ENCODE peak calls at places on chromosomes 6 and 20, in eight cellular contexts. A is stomach, C is fibroblast of lung, T is heart left ventricle, G is heart right ventricle, V is aorta, Q is foreskin keratinocyte, L is right atrium auricular region. X is an unnamed sample.

GRCh38 chr6:121810346-121811032 is 375.0 kb downstream of the GJA1 start:
- DNase-seq in A (no peak), T (no peak), V (no peak), C (no peak), G (no peak), Q (no peak), L (no peak), X (no peak)

GRCh38 chr6:135087403-135087802 is 32.8 kb upstream of the HBS1L start:
- DNase-seq in L (no peak), C (no peak), V (no peak), G (no peak), A (no peak), T (no peak), Q (no peak), X (no peak)

GRCh38 chr6:154382707-154383106 is 26.1 kb upstream of the IPCEF1 start:
- DNase-seq in G (no peak), V (no peak), L (no peak), Q (no peak), A (peak; percentile 44), T (no peak), C (peak; percentile 81), X (no peak)

GRCh38 chr6:88679841-88680240 is 283.6 kb downstream of the RNGTT start:
- DNase-seq in A (no peak), G (no peak), Q (no peak), T (no peak), C (no peak), L (no peak), V (no peak), X (no peak)

GRCh38 chr6:105310371-105310770 is 92.5 kb downstream of the PREP start:
- DNase-seq in G (no peak), T (no peak), L (no peak), Q (no peak), A (no peak), V (no peak), C (no peak), X (no peak)

GRCh38 chr6:17269840-17270239 is 11.3 kb upstream of the RBM24 start:
- DNase-seq in V (no peak), C (peak; percentile 89), A (no peak), L (no peak), G (no peak), Q (no peak), T (no peak), X (no peak)

GRCh38 chr20:7770578-7770977 is 169.7 kb downstream of the HAO1 start:
- DNase-seq in Q (peak; percentile 19), L (no peak), C (peak; percentile 30), A (no peak), V (no peak), T (peak; percentile 22), G (peak; percentile 29), X (no peak)

GRCh38 chr20:7078804-7079203 is 311.3 kb downstream of the BMP2 start:
- DNase-seq in C (no peak), L (no peak), A (no peak), V (no peak), Q (no peak), T (no peak), G (no peak), X (no peak)

GRCh38 chr6:56909115-56909907 is 45.6 kb upstream of the BEND6 start:
- DNase-seq in Q (no peak), C (peak; percentile 77), L (no peak), A (no peak), T (no peak), G (no peak), V (no peak), X (peak; percentile 83)

GRCh38 chr20:1392693-1393506 is at the start of gene FKBP1A:
- DNase-seq in Q (peak; percentile 71), V (peak; percentile 97), A (peak; percentile 95), L (peak; percentile 90), T (peak; percentile 92), C (peak; percentile 85), G (peak; percentile 90), X (no peak)

GRCh38 chr20:1392443-1392692 is 486 bp downstream of the FKBP1A start:
- DNase-seq in T (no peak), L (no peak), A (no peak), C (no peak), V (peak; percentile 78), G (no peak), Q (no peak), X (no peak)

GRCh38 chr20:1390552-1391403 is 2.1 kb downstream of the FKBP1A start:
- DNase-seq in G (no peak), V (no peak), L (no peak), Q (no peak), T (no peak), C (no peak), A (no peak), X (no peak)

GRCh38 chr20:1391640-1392442 is 1.0 kb downstream of the FKBP1A start:
- DNase-seq in Q (no peak), A (no peak), V (no peak), G (no peak), L (no peak), C (peak; percentile 48), T (no peak), X (no peak)

GRCh38 chr20:1393507-1393882 is 641 bp upstream of the FKBP1A start:
- DNase-seq in T (no peak), V (no peak), L (no peak), C (no peak), G (no peak), Q (no peak), A (no peak), X (no peak)
- H3K27ac ChIP-seq in T (peak overlapping the region; percentile 88), V (peak overlapping the region; percentile 78), L (peak overlapping the region; percentile 88), C (peak overlapping the region; percentile 79), G (peak overlapping the region; percentile 92), Q (no peak overlapping the region), A (no peak overlapping the region), X (peak overlapping the region; percentile 67)

GRCh38 chr6:166563805-166564204 is 22.7 kb downstream of the RAMACL start:
- DNase-seq in Q (no peak), G (no peak), C (no peak), T (no peak), A (no peak), L (no peak), V (no peak), X (no peak)

GRCh38 chr6:166565084-166565651 is 21.3 kb downstream of the RAMACL start:
- DNase-seq in C (no peak), L (peak; percentile 70), V (peak; percentile 9), T (no peak), A (no peak), Q (no peak), G (peak; percentile 35), X (no peak)

GRCh38 chr6:166562726-166563125 is 23.8 kb downstream of the RAMACL start:
- DNase-seq in L (no peak), V (no peak), A (no peak), G (no peak), C (no peak), T (no peak), Q (no peak), X (no peak)

GRCh38 chr6:166561766-166562165 is 24.7 kb downstream of the RAMACL start:
- DNase-seq in T (no peak), L (no peak), C (no peak), V (no peak), Q (no peak), G (no peak), A (no peak), X (no peak)

DNA sequence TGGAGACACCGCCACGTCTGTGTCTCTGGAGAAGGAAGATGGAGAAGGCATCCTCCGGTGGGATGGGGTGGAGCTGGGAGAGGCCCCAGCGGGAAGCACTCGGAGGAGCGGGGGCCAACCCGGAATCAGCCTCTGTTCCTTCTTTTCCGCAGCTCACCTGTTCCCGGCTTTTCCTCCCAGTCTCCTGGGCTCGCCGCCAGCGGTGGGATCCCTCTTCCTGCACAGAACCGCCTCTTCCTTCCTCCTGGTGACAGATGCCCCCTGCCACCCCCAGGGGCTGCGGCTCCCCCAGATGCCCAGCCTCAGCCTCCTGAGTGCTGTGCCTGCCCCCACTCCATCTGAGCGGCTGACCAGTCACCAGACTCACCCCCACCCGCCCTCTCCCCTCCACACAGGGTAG is 23.3 kb downstream of the RAMACL start:
- DNase-seq in V (peak; percentile 73), L (no peak), G (no peak), Q (no peak), C (no peak), T (no peak), A (no peak), X (no peak)
- H3K27ac ChIP-seq in V (no peak overlapping the region), L (no peak overlapping the region), G (no peak overlapping the region), Q (no peak overlapping the region), C (no peak overlapping the region), T (peak overlapping the region; percentile 30), A (no peak overlapping the region), X (no peak overlapping the region)

GRCh38 chr6:28281288-28282064 is at the start of gene PGBD1:
- DNase-seq in C (peak; percentile 78), G (peak; percentile 72), Q (peak; percentile 100), A (peak; percentile 72), L (peak; percentile 70), T (peak; percentile 83), V (peak; percentile 93), X (no peak)
- H3K27ac ChIP-seq in C (peak within 1 kb of the TSS; percentile 58), G (peak within 1 kb of the TSS; percentile 34), Q (no peak within 1 kb of the TSS), A (no peak within 1 kb of the TSS), L (peak within 1 kb of the TSS; percentile 32), T (peak within 1 kb of the TSS; percentile 74), V (no peak within 1 kb of the TSS), X (peak within 1 kb of the TSS; percentile 5)

GRCh38 chr20:47233333-47234188 is 122.9 kb downstream of the ZMYND8 start:
- DNase-seq in T (no peak), Q (no peak), C (peak; percentile 78), A (no peak), V (no peak), L (no peak), G (no peak), X (no peak)

GRCh38 chr20:47237715-47238114 is 118.8 kb downstream of the ZMYND8 start:
- DNase-seq in V (no peak), C (no peak), A (no peak), T (no peak), Q (no peak), L (no peak), G (no peak), X (no peak)

GRCh38 chr20:47236639-47236900 is 119.9 kb downstream of the ZMYND8 start:
- DNase-seq in Q (no peak), G (no peak), A (no peak), L (no peak), V (no peak), T (no peak), C (no peak), X (no peak)

GRCh38 chr20:47235111-47235510 is 121.4 kb downstream of the ZMYND8 start:
- DNase-seq in G (no peak), A (no peak), T (no peak), C (no peak), V (no peak), Q (no peak), L (no peak), X (no peak)

DNA sequence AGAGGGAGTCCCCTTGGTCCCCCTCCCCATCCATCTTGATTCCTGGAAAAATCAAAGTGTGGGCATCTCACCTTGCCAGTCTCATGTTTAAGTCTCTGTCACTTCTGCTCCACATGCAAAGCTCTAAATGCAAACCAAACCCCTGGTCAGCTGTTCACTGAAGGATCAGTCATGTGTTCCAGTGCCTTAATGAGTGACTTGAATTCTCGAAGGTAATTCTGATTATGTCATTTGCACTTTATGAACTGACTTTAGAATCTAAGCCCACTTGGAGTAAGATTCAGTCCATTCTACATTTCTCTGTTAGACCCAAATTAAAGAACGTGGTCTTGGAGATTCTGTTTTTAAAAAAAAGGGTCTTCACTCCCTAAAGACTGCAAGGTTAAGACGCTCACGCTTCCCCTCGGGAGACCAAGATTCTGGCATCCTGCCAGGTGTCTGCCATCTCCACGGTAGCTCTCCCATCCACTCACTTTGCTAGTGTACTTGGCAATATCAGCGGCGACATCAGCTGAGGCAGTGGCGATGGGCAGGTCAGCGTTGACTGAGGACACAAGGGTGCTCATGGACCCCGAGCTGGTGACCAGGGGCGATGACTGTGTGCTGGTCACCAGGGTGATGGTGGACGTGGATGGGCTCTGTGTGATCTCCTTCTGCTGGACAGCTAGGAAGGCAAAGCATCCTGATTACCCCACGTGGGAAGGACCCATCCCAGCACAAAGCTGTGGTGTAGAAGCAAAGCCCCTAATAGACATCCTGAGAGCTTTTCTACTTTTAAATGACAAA is 120.5 kb downstream of the ZMYND8 start:
- DNase-seq in L (no peak), G (no peak), Q (no peak), A (no peak), C (no peak), T (no peak), V (no peak), X (no peak)
- H3K27ac ChIP-seq in L (no peak overlapping the region), G (no peak overlapping the region), Q (no peak overlapping the region), A (no peak overlapping the region), C (no peak overlapping the region), T (no peak overlapping the region), V (no peak overlapping the region), X (no peak overlapping the region)